ENCODE peak calls at places on chromosomes 5 and 9, in four cellular contexts. G is NCI-H524; T is activated CD4-positive, alpha-beta T cell treated with anti-CD3 and anti-CD28 coated beads, Interleukin-2, amount 10 ng/mL, durations not matched to agents 7 days and 5 days; O is GM12865. Q is an unnamed sample.

GRCh38 chr5:109880907-109881685 is 191.4 kb downstream of the MAN2A1 start:
- DNase-seq in G (peak; percentile 67), T (no peak), O (no peak), Q (no peak)

GRCh38 chr5:96968614-96969013 is 32.7 kb downstream of the LNPEP start:
- DNase-seq in G (peak; percentile 40), T (no peak), O (no peak), Q (no peak)

GRCh38 chr9:99134893-99135341 is 30.0 kb downstream of the TGFBR1 start:
- DNase-seq in G (peak; percentile 59), T (peak; percentile 66), O (peak; percentile 10), Q (peak; percentile 84)

GRCh38 chr9:6845881-6846280 is 88.1 kb downstream of the KDM4C start:
- DNase-seq in G (peak; percentile 3), T (no peak), O (no peak), Q (no peak)

GRCh38 chr5:400282-401215 is 42.4 kb upstream of the EXOC3 start:
- DNase-seq in G (no peak), T (peak; percentile 3), O (no peak), Q (no peak)

GRCh38 chr9:87880116-87880515 is 2.6 kb upstream of the SPATA31E1 start:
- DNase-seq in G (no peak), T (no peak), O (no peak), Q (no peak)

GRCh38 chr5:110726249-110727024 is at the start of gene TMEM232:
- DNase-seq in G (no peak), T (peak; percentile 81), O (no peak), Q (peak; percentile 73)

GRCh38 chr5:63262191-63262981 is 683.8 kb downstream of the LRRC70 start:
- DNase-seq in G (no peak), T (no peak), O (no peak), Q (no peak)

GRCh38 chr9:93225417-93225816 is 41.5 kb downstream of the WNK2 start:
- DNase-seq in G (no peak), T (no peak), O (no peak), Q (no peak)

GRCh38 chr5:153824909-153825308 is 213.8 kb downstream of the FAM114A2 start:
- DNase-seq in G (no peak), T (no peak), O (no peak), Q (no peak)

GRCh38 chr5:158943569-158943968 is 156.1 kb downstream of the EBF1 start:
- DNase-seq in G (no peak), T (no peak), O (no peak), Q (no peak)

GRCh38 chr9:123020796-123021195 is 12.7 kb upstream of the GPR21 start:
- DNase-seq in G (no peak), T (no peak), O (no peak), Q (no peak)

GRCh38 chr5:147560982-147561381 is 51.1 kb upstream of the DPYSL3 start:
- DNase-seq in G (no peak), T (no peak), O (no peak), Q (no peak)

GRCh38 chr5:72178910-72179815 is 71.9 kb downstream of the MAP1B start:
- DNase-seq in G (no peak), T (no peak), O (no peak), Q (no peak)

GRCh38 chr5:38009754-38010386 is 170.0 kb upstream of the GDNF start:
- DNase-seq in G (peak; percentile 49), T (no peak), O (no peak), Q (peak; percentile 68)

GRCh38 chr5:69231851-69232250 is 2.8 kb upstream of the CDK7 start:
- DNase-seq in G (no peak), T (no peak), O (no peak), Q (no peak)

GRCh38 chr9:97307500-97308163 is at the start of gene CCDC180:
- DNase-seq in G (no peak), T (no peak), O (no peak), Q (no peak)

GRCh38 chr9:101072259-101072658 is 43.7 kb downstream of the PLPPR1 start:
- DNase-seq in G (no peak), T (no peak), O (no peak), Q (no peak)

GRCh38 chr5:68730220-68731010 is 363.4 kb upstream of the SLC30A5 start:
- DNase-seq in G (no peak), T (no peak), O (no peak), Q (peak; percentile 46)

GRCh38 chr5:180316586-180316985 is 24.7 kb upstream of the MAPK9 start:
- DNase-seq in G (no peak), T (no peak), O (no peak), Q (no peak)

GRCh38 chr5:90290648-90291047 is 118.9 kb downstream of the CETN3 start:
- DNase-seq in G (no peak), T (no peak), O (no peak), Q (no peak)

GRCh38 chr5:69484891-69485290 is 7.7 kb upstream of the OCLN start:
- DNase-seq in G (no peak), T (no peak), O (no peak), Q (no peak)

GRCh38 chr5:173242675-173243085 is 7.7 kb upstream of the NKX2-5 start:
- DNase-seq in G (no peak), T (no peak), O (no peak), Q (no peak)

GRCh38 chr9:129027224-129027684 is 877 bp downstream of the SH3GLB2 start:
- DNase-seq in G (no peak), T (no peak), O (no peak), Q (peak; percentile 35)

GRCh38 chr5:1724822-1725602 is 74.6 kb downstream of the MRPL36 start:
- DNase-seq in G (no peak), T (peak; percentile 10), O (no peak), Q (no peak)

GRCh38 chr5:170393958-170394357 is 4.8 kb upstream of the KCNMB1 start:
- DNase-seq in G (no peak), T (no peak), O (no peak), Q (no peak)

GRCh38 chr9:706606-707451 is 134.7 kb upstream of the DMRT1 start:
- DNase-seq in G (peak; percentile 22), T (no peak), O (no peak), Q (no peak)

GRCh38 chr9:119088002-119088401 is 281.2 kb downstream of the BRINP1 start:
- DNase-seq in G (no peak), T (no peak), O (no peak), Q (no peak)

GRCh38 chr9:96082516-96083232 is 207.2 kb downstream of the ERCC6L2 start:
- DNase-seq in G (no peak), T (no peak), O (no peak), Q (no peak)

GRCh38 chr5:74493426-74493825 is 147.1 kb downstream of the ENC1 start:
- DNase-seq in G (no peak), T (no peak), O (no peak), Q (no peak)

GRCh38 chr5:56412601-56413379 is 179.7 kb upstream of the ANKRD55 start:
- DNase-seq in G (peak; percentile 75), T (peak; percentile 42), O (peak; percentile 82), Q (no peak)

GRCh38 chr9:84542554-84542953 is 127.0 kb upstream of the NTRK2 start:
- DNase-seq in G (peak; percentile 7), T (no peak), O (no peak), Q (no peak)

GRCh38 chr9:131276107-131276888 is at the start of gene FAM78A:
- DNase-seq in G (peak; percentile 25), T (peak; percentile 54), O (peak; percentile 72), Q (no peak)

Q was measured in NCI-H2171 treated with DMSO at 0.1 percent for 48 hours.